ENCODE peak calls at places on chromosome 14, in four cellular contexts. One of them, this sample, is unnamed. For H3K4me1, the result is how much of the 10 kb centered on the place peaks cover.

GRCh38 chr14:20350280-20350679 is 6.8 kb downstream of the PARP2 start:
- DNase-seq in esophagus squamous epithelium: no peak
- DNase-seq in Karpas-422: no peak
- DNase-seq in ovary: no peak
- DNase-seq in this sample: no peak

GRCh38 chr14:78425332-78425731 is 255.2 kb downstream of the NRXN3 start:
- DNase-seq in Karpas-422: no peak
- DNase-seq in ovary: no peak
- DNase-seq in esophagus squamous epithelium: no peak
- DNase-seq in this sample: no peak

GRCh38 chr14:67166450-67166853 is 22.8 kb upstream of the GARIN2 start:
- DNase-seq in Karpas-422: peak
- DNase-seq in ovary: no peak
- DNase-seq in esophagus squamous epithelium: no peak
- DNase-seq in this sample: no peak

GRCh38 chr14:74698471-74698870 is 14.4 kb downstream of the AREL1 start:
- DNase-seq in Karpas-422: no peak
- DNase-seq in ovary: no peak
- DNase-seq in esophagus squamous epithelium: no peak
- DNase-seq in this sample: no peak

GRCh38 chr14:31484754-31485153 is 3.1 kb downstream of the GPR33 start:
- DNase-seq in ovary: no peak
- DNase-seq in esophagus squamous epithelium: no peak
- DNase-seq in Karpas-422: no peak
- DNase-seq in this sample: no peak

GRCh38 chr14:26598672-26599131 is 869 bp upstream of the NOVA1 start:
- DNase-seq in Karpas-422: no peak
- DNase-seq in ovary: no peak
- DNase-seq in esophagus squamous epithelium: no peak
- DNase-seq in this sample: peak

GRCh38 chr14:69647216-69647615 is 35.8 kb downstream of the SUSD6 start:
- DNase-seq in esophagus squamous epithelium: no peak
- DNase-seq in Karpas-422: no peak
- DNase-seq in ovary: no peak
- DNase-seq in this sample: no peak

GRCh38 chr14:87691482-87691881 is 301.5 kb downstream of the GALC start:
- DNase-seq in esophagus squamous epithelium: no peak
- DNase-seq in ovary: no peak
- DNase-seq in Karpas-422: no peak
- DNase-seq in this sample: no peak

GRCh38 chr14:61064210-61064609 is 83.2 kb downstream of the SLC38A6 start:
- DNase-seq in Karpas-422: peak
- DNase-seq in ovary: no peak
- DNase-seq in esophagus squamous epithelium: no peak
- DNase-seq in this sample: no peak

GRCh38 chr14:56189306-56189705 is 71.1 kb downstream of the PELI2 start:
- DNase-seq in ovary: no peak
- DNase-seq in Karpas-422: no peak
- DNase-seq in esophagus squamous epithelium: no peak
- DNase-seq in this sample: no peak

GRCh38 chr14:75113932-75114539 is 12.8 kb downstream of the NEK9 start:
- DNase-seq in ovary: no peak
- DNase-seq in esophagus squamous epithelium: no peak
- DNase-seq in Karpas-422: no peak
- DNase-seq in this sample: no peak

GRCh38 chr14:39030209-39030608 is 72.8 kb downstream of the SEC23A start:
- DNase-seq in Karpas-422: no peak
- DNase-seq in esophagus squamous epithelium: no peak
- DNase-seq in ovary: no peak
- DNase-seq in this sample: no peak

GRCh38 chr14:50107850-50108249 is 8.5 kb downstream of the VCPKMT start:
- DNase-seq in Karpas-422: no peak
- DNase-seq in ovary: no peak
- DNase-seq in esophagus squamous epithelium: no peak
- DNase-seq in this sample: no peak

GRCh38 chr14:68215628-68216027 is 396.0 kb downstream of the RAD51B start:
- DNase-seq in ovary: no peak
- DNase-seq in esophagus squamous epithelium: no peak
- DNase-seq in Karpas-422: peak
- DNase-seq in this sample: no peak

GRCh38 chr14:70097576-70098256 is 91.0 kb downstream of the SLC8A3 start:
- DNase-seq in Karpas-422: no peak
- DNase-seq in esophagus squamous epithelium: no peak
- DNase-seq in ovary: no peak
- DNase-seq in this sample: no peak

GRCh38 chr14:89616425-89617141 is 199.6 kb upstream of the FOXN3 start:
- DNase-seq in ovary: no peak
- DNase-seq in esophagus squamous epithelium: no peak
- DNase-seq in Karpas-422: no peak
- DNase-seq in this sample: no peak

GRCh38 chr14:24430143-24430681 is 458 bp downstream of the KHNYN start:
- DNase-seq in Karpas-422: peak
- DNase-seq in esophagus squamous epithelium: no peak
- DNase-seq in ovary: peak
- DNase-seq in this sample: no peak

GRCh38 chr14:41521891-41522290 is 84.8 kb upstream of the LRFN5 start:
- DNase-seq in ovary: no peak
- DNase-seq in Karpas-422: no peak
- DNase-seq in esophagus squamous epithelium: no peak
- DNase-seq in this sample: no peak

GRCh38 chr14:71762575-71762974 is 169.7 kb upstream of the RGS6 start:
- DNase-seq in ovary: no peak
- DNase-seq in Karpas-422: no peak
- DNase-seq in esophagus squamous epithelium: no peak
- DNase-seq in this sample: no peak

GRCh38 chr14:37668646-37669045 is 73.2 kb downstream of the TTC6 start:
- DNase-seq in esophagus squamous epithelium: no peak
- DNase-seq in ovary: no peak
- DNase-seq in Karpas-422: no peak
- DNase-seq in this sample: no peak

GRCh38 chr14:58243790-58244555 is 670 bp upstream of the PSMA3 start:
- DNase-seq in esophagus squamous epithelium: no peak
- DNase-seq in ovary: no peak
- DNase-seq in Karpas-422: peak
- DNase-seq in this sample: no peak

GRCh38 chr14:89214221-89214965 is 202.6 kb downstream of the FOXN3 start:
- DNase-seq in ovary: no peak
- DNase-seq in Karpas-422: no peak
- DNase-seq in esophagus squamous epithelium: no peak
- DNase-seq in this sample: peak

GRCh38 chr14:43789458-43789857 is 717.6 kb downstream of the FSCB start:
- DNase-seq in ovary: no peak
- DNase-seq in esophagus squamous epithelium: no peak
- DNase-seq in Karpas-422: no peak
- DNase-seq in this sample: no peak

GRCh38 chr14:82080319-82080718 is 546.7 kb upstream of the SEL1L start:
- DNase-seq in esophagus squamous epithelium: no peak
- DNase-seq in ovary: no peak
- DNase-seq in Karpas-422: no peak
- DNase-seq in this sample: no peak

GRCh38 chr14:38867561-38868150 is 235.4 kb downstream of the SEC23A start:
- DNase-seq in Karpas-422: peak
- DNase-seq in ovary: peak
- DNase-seq in esophagus squamous epithelium: peak
- DNase-seq in this sample: no peak

GRCh38 chr14:73721101-73721821 is 7.1 kb upstream of the PNMA1 start:
- DNase-seq in esophagus squamous epithelium: no peak
- DNase-seq in ovary: no peak
- DNase-seq in Karpas-422: no peak
- DNase-seq in this sample: no peak

GRCh38 chr14:57169901-57170300 is 98.8 kb downstream of the EXOC5 start:
- DNase-seq in esophagus squamous epithelium: no peak
- DNase-seq in ovary: no peak
- DNase-seq in Karpas-422: no peak
- DNase-seq in this sample: no peak

GRCh38 chr14:102005336-102005735 is 41.0 kb downstream of the DYNC1H1 start:
- DNase-seq in ovary: no peak
- DNase-seq in esophagus squamous epithelium: no peak
- DNase-seq in Karpas-422: no peak
- DNase-seq in this sample: no peak

GRCh38 chr14:50038398-50039119 is 77.8 kb downstream of the VCPKMT start:
- DNase-seq in ovary: no peak
- DNase-seq in Karpas-422: no peak
- DNase-seq in esophagus squamous epithelium: no peak
- DNase-seq in this sample: no peak

GRCh38 chr14:39266871-39267591 is 33.3 kb downstream of the MIA2 start:
- DNase-seq in Karpas-422: peak
- DNase-seq in esophagus squamous epithelium: peak
- DNase-seq in ovary: peak
- DNase-seq in this sample: peak

GRCh38 chr14:66076166-66076565 is 410.0 kb upstream of the CCDC196 start:
- DNase-seq in Karpas-422: no peak
- DNase-seq in ovary: no peak
- DNase-seq in esophagus squamous epithelium: no peak
- DNase-seq in this sample: no peak

GRCh38 chr14:104085032-104085888 is at the start of gene ASPG:
- DNase-seq in Karpas-422: no peak
- DNase-seq in ovary: peak
- DNase-seq in esophagus squamous epithelium: no peak
- DNase-seq in this sample: no peak
- H3K4me1 ChIP-seq in Karpas-422: under half
- H3K4me1 ChIP-seq in ovary: under half
- H3K4me1 ChIP-seq in esophagus squamous epithelium: under half
- H3K4me1 ChIP-seq in this sample: under half

DNA sequence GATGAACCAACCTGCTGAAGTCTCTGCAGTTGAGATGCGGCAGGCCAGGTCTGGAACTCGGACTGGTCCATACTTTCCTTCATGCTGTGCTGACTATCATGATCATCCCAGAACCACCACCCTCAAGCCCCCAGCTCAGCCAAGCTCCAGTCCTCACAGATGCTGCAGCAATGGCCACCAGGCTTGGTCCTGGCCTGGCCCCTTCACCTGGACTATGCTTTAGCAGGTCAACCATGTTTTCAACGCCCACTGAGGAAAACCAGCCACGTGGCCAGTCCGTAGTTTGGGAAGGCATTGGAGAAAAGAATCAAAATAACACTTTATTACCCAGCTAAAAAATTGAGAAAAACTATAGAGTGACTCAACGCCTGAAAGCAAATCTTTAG is 1.4 kb downstream of the GPR68 start:
- DNase-seq in ovary: no peak
- DNase-seq in Karpas-422: no peak
- DNase-seq in esophagus squamous epithelium: no peak
- DNase-seq in this sample: no peak
- H3K4me1 ChIP-seq in ovary: under half
- H3K4me1 ChIP-seq in Karpas-422: under half
- H3K4me1 ChIP-seq in esophagus squamous epithelium: half or more
- H3K4me1 ChIP-seq in this sample: under half

GRCh38 chr14:22814945-22815713 is at the start of gene SLC7A7:
- DNase-seq in esophagus squamous epithelium: no peak
- DNase-seq in Karpas-422: no peak
- DNase-seq in ovary: no peak
- DNase-seq in this sample: no peak
- H3K4me1 ChIP-seq in esophagus squamous epithelium: under half
- H3K4me1 ChIP-seq in Karpas-422: under half
- H3K4me1 ChIP-seq in ovary: under half
- H3K4me1 ChIP-seq in this sample: under half

GRCh38 chr14:100436745-100437406 is 113.7 kb downstream of the SLC25A47 start:
- DNase-seq in Karpas-422: no peak
- DNase-seq in esophagus squamous epithelium: no peak
- DNase-seq in ovary: no peak
- DNase-seq in this sample: no peak
- H3K4me1 ChIP-seq in Karpas-422: under half
- H3K4me1 ChIP-seq in esophagus squamous epithelium: under half
- H3K4me1 ChIP-seq in ovary: under half
- H3K4me1 ChIP-seq in this sample: under half

GRCh38 chr14:45089813-45090212 is 5.9 kb downstream of the PRPF39 start:
- DNase-seq in Karpas-422: no peak
- DNase-seq in ovary: no peak
- DNase-seq in esophagus squamous epithelium: no peak
- DNase-seq in this sample: no peak
- H3K4me1 ChIP-seq in Karpas-422: half or more
- H3K4me1 ChIP-seq in ovary: under half
- H3K4me1 ChIP-seq in esophagus squamous epithelium: half or more
- H3K4me1 ChIP-seq in this sample: under half

DNA sequence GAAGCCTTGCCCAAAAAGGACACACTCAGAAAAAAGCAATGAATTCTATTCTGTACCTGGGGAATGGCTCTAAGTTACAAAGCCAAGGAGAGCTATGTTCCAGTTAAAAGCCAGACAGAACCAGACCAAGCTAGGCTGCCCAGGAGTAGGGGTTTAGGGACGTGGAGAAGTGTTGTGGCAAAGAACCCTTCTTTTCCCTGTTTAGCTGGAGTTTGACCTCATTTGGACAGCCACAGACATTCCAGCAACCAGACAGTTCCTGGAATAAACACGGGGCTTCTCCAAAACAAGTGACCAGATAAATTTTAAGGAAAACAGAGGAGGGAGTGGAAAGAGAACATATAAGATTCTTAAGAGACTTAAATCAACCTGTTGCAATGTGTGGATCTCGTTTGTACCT is 62.3 kb downstream of the GCH1 start:
- DNase-seq in esophagus squamous epithelium: no peak
- DNase-seq in ovary: no peak
- DNase-seq in Karpas-422: no peak
- DNase-seq in this sample: no peak
- H3K4me1 ChIP-seq in esophagus squamous epithelium: under half
- H3K4me1 ChIP-seq in ovary: under half
- H3K4me1 ChIP-seq in Karpas-422: under half
- H3K4me1 ChIP-seq in this sample: under half

DNA sequence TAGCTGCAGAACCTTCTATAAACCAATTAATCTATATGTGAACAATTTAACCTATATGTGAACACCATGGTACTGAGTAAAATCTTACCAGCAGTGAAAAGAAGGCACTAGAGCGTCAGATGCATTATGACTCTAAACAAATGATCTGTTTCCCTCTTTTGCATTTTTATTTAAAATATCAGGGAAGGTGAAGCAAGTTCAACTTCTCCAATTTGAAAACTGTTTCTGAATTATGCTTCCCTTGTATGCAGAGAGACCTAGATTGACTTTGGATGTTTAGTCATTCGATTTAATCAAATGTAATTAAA is 80.9 kb downstream of the DAD1 start:
- DNase-seq in Karpas-422: no peak
- DNase-seq in ovary: no peak
- DNase-seq in esophagus squamous epithelium: no peak
- DNase-seq in this sample: no peak
- H3K4me1 ChIP-seq in Karpas-422: under half
- H3K4me1 ChIP-seq in ovary: under half
- H3K4me1 ChIP-seq in esophagus squamous epithelium: under half
- H3K4me1 ChIP-seq in this sample: under half

DNA sequence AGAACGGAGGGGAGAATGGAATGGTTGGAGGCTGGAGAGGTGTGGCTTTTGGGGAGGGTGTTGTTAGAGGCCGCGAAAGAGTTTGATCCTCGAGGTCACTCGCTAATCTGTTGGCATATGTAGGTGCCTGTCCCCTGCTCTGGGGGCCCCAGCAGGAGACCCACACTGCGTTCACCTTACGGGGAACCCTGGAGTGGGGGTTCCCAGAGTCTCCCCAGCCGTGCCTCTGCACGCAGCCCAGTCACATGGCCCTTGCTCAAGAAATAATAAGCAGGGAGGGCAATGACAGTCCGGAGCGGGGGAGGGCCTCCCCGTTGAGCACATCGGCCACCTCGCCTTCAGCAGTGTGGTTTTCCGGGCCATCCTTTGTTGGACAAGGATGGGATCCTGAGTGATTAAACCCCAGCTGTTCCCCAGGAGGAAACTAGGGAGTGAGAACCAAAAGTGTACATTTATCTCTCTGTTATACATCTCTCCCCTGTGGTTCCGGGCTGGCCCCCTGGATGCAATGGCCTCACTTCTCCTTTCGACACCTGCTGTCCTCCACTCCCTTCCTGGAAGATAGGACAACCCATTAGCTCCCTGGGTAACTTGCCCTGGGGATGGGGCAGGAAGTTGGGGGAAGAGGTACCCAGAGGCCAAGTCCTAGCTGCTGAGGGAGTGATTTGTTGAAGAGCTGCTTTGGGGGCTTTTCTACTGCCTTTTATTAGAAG is 1.3 kb downstream of the PLEKHG3 start:
- DNase-seq in Karpas-422: no peak
- DNase-seq in ovary: no peak
- DNase-seq in esophagus squamous epithelium: no peak
- DNase-seq in this sample: no peak
- H3K4me1 ChIP-seq in Karpas-422: under half
- H3K4me1 ChIP-seq in ovary: under half
- H3K4me1 ChIP-seq in esophagus squamous epithelium: half or more
- H3K4me1 ChIP-seq in this sample: under half

This sample was measured in ascending aorta.